ENCODE peak calls at places on chromosomes 6 and 20, in five cellular contexts. P, L, X, U and M are unnamed samples.

GRCh38 chr6:131135244-131136020 is at the start of gene AKAP7:
- DNase-seq in L (peak), U (peak), P (peak), X (peak), M (peak)

GRCh38 chr20:23915844-23916243 is 36.3 kb upstream of the CST5 start:
- DNase-seq in X (no peak), L (no peak), U (no peak), P (no peak), M (peak)

GRCh38 chr6:87274660-87275273 is 47.6 kb upstream of the SMIM8 start:
- DNase-seq in L (peak), U (no peak), P (no peak), X (peak), M (peak)

GRCh38 chr20:64115171-64115911 is 8.0 kb upstream of the NPBWR2 start:
- DNase-seq in L (no peak), X (no peak), U (peak), P (no peak), M (no peak)

GRCh38 chr6:26327450-26328264 is 37.3 kb upstream of the BTN3A2 start:
- DNase-seq in L (peak), P (no peak), X (peak), U (no peak), M (peak)

GRCh38 chr6:168908166-168908565 is 345.5 kb downstream of the THBS2 start:
- DNase-seq in X (peak), L (peak), U (no peak), P (no peak), M (peak)

GRCh38 chr20:63325021-63325471 is 32.1 kb downstream of the COL20A1 start:
- DNase-seq in U (no peak), P (no peak), X (no peak), L (no peak), M (no peak)

GRCh38 chr6:54083301-54083700 is 27.9 kb upstream of the MLIP start:
- DNase-seq in L (no peak), U (no peak), P (no peak), X (no peak), M (no peak)

GRCh38 chr20:51446656-51447055 is 95.9 kb downstream of the NFATC2 start:
- DNase-seq in X (peak), U (no peak), L (peak), P (no peak), M (peak)

GRCh38 chr6:42735976-42736375 is 9.9 kb downstream of the TBCC start:
- DNase-seq in X (no peak), P (no peak), L (no peak), U (no peak), M (no peak)

GRCh38 chr6:139653136-139653535 is 278.7 kb upstream of the CITED2 start:
- DNase-seq in U (no peak), L (no peak), P (no peak), X (no peak), M (no peak)

GRCh38 chr20:52748235-52748950 is 223.8 kb upstream of the TSHZ2 start:
- DNase-seq in U (no peak), X (peak), L (no peak), P (no peak), M (no peak)

GRCh38 chr6:17900011-17900410 is 87.4 kb downstream of the KIF13A start:
- DNase-seq in P (no peak), U (no peak), X (no peak), L (peak), M (no peak)

GRCh38 chr6:167661456-167662103 is 165.1 kb upstream of the AFDN start:
- DNase-seq in X (no peak), L (no peak), U (no peak), P (no peak), M (no peak)

GRCh38 chr6:82088978-82089855 is 158.3 kb downstream of the IBTK start:
- DNase-seq in L (peak), P (no peak), U (no peak), X (peak), M (peak)

GRCh38 chr20:34680586-34680985 is 3.7 kb upstream of the PIGU start:
- DNase-seq in X (peak), L (no peak), U (no peak), P (no peak), M (no peak)

GRCh38 chr20:37876863-37877262 is 26.1 kb upstream of the VSTM2L start:
- DNase-seq in X (no peak), P (no peak), L (no peak), U (no peak), M (no peak)
- H3K4me3 ChIP-seq in X (no peak), P (no peak), L (no peak), U (no peak), M (no peak)

GRCh38 chr6:149563203-149563927 is 2.8 kb upstream of the GINM1 start:
- DNase-seq in L (peak), U (no peak), X (peak), P (no peak), M (peak)

GRCh38 chr6:149558029-149558428 is 8.1 kb upstream of the GINM1 start:
- DNase-seq in U (no peak), P (no peak), X (no peak), L (no peak), M (no peak)

GRCh38 chr6:149563928-149564325 is 2.2 kb upstream of the GINM1 start:
- DNase-seq in X (no peak), L (no peak), P (no peak), U (no peak), M (no peak)

GRCh38 chr6:149559389-149559788 is 6.8 kb upstream of the GINM1 start:
- DNase-seq in P (no peak), L (no peak), U (no peak), X (no peak), M (no peak)

GRCh38 chr6:149560736-149561135 is 5.4 kb upstream of the GINM1 start:
- DNase-seq in P (no peak), X (no peak), U (no peak), L (peak), M (no peak)
- TF ChIP-seq CTCF in P (no peak), X (peak), U (peak), L (peak), M (peak)

DNA sequence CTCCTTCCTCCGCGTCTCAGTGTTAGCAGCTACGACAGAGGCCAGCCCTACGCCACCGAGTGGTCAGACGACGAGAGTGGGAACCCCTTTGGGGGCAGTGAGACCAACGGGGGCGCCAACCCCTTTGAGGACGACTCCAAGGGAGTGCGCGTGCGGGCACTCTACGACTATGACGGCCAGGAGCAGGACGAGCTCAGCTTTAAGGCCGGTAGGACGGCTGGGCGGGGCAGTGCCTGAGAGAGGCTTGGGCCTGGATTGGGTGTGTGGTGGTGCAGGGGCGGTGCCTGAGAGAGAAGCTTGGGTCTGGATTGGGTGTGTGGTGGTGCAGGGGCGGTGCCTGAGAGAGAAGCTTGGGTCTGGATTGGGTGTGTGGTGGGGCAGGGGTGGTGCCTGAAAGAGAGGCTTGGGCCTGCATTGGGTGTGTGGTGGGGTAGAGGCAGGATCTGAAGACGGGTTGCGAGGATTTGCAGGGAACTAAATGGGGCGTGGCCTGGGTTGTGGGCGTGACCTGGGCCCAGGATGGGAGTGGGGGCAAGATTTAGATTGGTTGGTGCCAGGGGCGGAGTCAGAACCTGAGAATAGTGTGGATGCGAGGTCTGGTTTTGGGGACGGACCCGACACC is 24.4 kb downstream of the SPDEF start:
- DNase-seq in X (peak), L (peak), U (no peak), P (no peak), M (peak)
- H3K4me3 ChIP-seq in X (peak), L (no peak), U (peak), P (no peak), M (no peak)

GRCh38 chr6:99151634-99152344 is 197.7 kb downstream of the FAXC start:
- DNase-seq in P (peak), U (no peak), L (peak), X (peak), M (peak)
- TF ChIP-seq CTCF in P (peak), U (peak), L (peak), X (peak), M (peak)

GRCh38 chr6:104321301-104321700 is 538.4 kb downstream of the HACE1 start:
- DNase-seq in P (no peak), L (no peak), X (no peak), U (no peak), M (no peak)
- H3K4me3 ChIP-seq in P (no peak), L (no peak), X (no peak), U (no peak), M (no peak)